ENCODE peak calls at places on chromosomes 6 and 20, in nine cellular contexts. F, E, Y, S, K, H, T, C and A are unnamed samples. For H3K4me1, the result is how much of the 10 kb centered on the place peaks cover.

GRCh38 chr6:97160280-97160679 is 122.7 kb downstream of the MMS22L start:
- DNase-seq in S (no peak), H (no peak), K (no peak), C (no peak), Y (no peak), F (no peak), T (no peak), E (peak), A (no peak)

GRCh38 chr20:25196701-25197120 is 1.2 kb downstream of the ENTPD6 start:
- DNase-seq in Y (no peak), C (peak), S (peak), E (no peak), K (no peak), F (no peak), T (peak), H (no peak), A (no peak)

GRCh38 chr6:33688006-33688405 is 23.5 kb downstream of the UQCC2 start:
- DNase-seq in Y (no peak), F (no peak), T (no peak), H (no peak), C (no peak), S (no peak), E (no peak), K (no peak), A (no peak)

GRCh38 chr6:33344771-33345697 is 27.5 kb upstream of the ZBTB22 start:
- DNase-seq in C (peak), E (peak), F (peak), S (peak), K (peak), H (peak), Y (peak), T (peak), A (peak)

GRCh38 chr6:141169419-141169818 is 963.3 kb upstream of the GJE1 start:
- DNase-seq in C (no peak), S (no peak), F (no peak), K (no peak), Y (no peak), E (peak), T (peak), H (no peak), A (peak)

GRCh38 chr20:49230575-49231211 is 11.5 kb downstream of the DDX27 start:
- DNase-seq in C (no peak), S (no peak), F (no peak), E (no peak), T (no peak), H (no peak), K (no peak), Y (no peak), A (peak)

GRCh38 chr20:45318948-45319347 is 10.8 kb upstream of the MATN4 start:
- DNase-seq in Y (no peak), K (no peak), F (no peak), S (no peak), H (no peak), E (no peak), T (no peak), C (no peak), A (no peak)

GRCh38 chr6:155040154-155040553 is 45.0 kb downstream of the TIAM2 start:
- DNase-seq in K (no peak), F (no peak), H (no peak), T (no peak), C (no peak), Y (no peak), S (no peak), E (no peak), A (no peak)

GRCh38 chr6:31663961-31664789 is 622 bp downstream of the GPANK1 start:
- DNase-seq in T (no peak), S (no peak), E (peak), K (peak), F (peak), H (peak), Y (peak), C (no peak), A (peak)

GRCh38 chr6:113495521-113495920 is 361.6 kb upstream of the MARCKS start:
- DNase-seq in T (no peak), F (no peak), H (no peak), S (no peak), E (peak), K (no peak), Y (no peak), C (no peak), A (peak)

GRCh38 chr6:85436408-85436807 is 13.5 kb upstream of the NT5E start:
- DNase-seq in S (no peak), E (peak), Y (no peak), H (no peak), F (no peak), C (no peak), K (no peak), T (no peak), A (no peak)

GRCh38 chr20:41138527-41139226 is 1.3 kb downstream of the PLCG1 start:
- DNase-seq in S (peak), C (no peak), Y (no peak), K (no peak), F (no peak), T (peak), H (peak), E (no peak), A (peak)

DNA sequence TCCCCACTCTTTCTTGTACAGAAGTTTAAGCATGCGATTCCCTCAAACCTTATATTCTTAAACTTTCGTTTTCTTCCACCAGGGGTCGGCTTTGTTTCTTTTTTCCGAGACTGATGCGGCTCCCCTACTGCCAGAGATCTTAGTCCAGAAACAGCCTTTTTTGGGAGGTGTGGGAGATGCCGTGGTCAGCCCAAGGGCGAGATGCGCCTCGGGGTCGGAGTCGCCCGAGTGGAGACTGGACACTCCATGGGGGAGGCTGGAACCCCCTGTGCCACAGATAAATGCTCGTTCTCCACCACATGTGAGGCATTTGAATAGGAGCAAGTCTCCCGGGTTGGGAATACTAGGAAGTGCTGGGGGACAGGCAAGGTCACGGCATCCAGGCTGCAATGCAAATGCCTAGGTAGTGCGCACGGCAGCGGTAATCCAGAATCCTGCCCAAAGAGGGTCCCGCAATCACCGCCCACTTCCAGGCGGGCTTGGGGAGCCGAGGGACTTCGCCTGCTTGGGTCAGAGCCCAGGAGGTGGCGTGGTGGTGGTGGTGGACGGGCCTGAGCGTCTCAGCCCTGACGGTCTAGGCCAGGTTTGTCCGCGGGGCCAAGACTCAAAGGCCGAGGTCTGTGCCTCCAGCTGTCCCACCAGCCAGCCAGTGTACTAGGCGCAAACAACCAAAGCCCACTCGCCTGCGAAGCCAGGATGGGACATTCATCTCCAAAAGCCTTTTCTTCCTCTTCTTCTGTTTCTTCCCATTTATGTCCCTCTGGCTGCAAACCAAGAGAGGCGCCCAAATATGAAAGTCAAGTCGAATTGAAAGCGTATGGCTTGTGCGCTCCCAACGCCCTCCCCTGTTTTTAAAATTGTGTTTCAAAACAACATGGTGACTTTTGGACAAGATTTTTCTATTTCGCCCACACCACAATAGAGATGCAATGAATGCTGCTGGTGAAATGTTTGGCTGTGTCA is 39.3 kb upstream of the OSTM1 start:
- DNase-seq in H (no peak), K (no peak), S (peak), T (peak), E (peak), Y (peak), C (peak), F (peak), A (peak)
- H3K4me3 ChIP-seq in H (no peak), K (peak), S (no peak), T (peak), E (peak), Y (peak), C (peak), F (no peak), A (no peak)

DNA sequence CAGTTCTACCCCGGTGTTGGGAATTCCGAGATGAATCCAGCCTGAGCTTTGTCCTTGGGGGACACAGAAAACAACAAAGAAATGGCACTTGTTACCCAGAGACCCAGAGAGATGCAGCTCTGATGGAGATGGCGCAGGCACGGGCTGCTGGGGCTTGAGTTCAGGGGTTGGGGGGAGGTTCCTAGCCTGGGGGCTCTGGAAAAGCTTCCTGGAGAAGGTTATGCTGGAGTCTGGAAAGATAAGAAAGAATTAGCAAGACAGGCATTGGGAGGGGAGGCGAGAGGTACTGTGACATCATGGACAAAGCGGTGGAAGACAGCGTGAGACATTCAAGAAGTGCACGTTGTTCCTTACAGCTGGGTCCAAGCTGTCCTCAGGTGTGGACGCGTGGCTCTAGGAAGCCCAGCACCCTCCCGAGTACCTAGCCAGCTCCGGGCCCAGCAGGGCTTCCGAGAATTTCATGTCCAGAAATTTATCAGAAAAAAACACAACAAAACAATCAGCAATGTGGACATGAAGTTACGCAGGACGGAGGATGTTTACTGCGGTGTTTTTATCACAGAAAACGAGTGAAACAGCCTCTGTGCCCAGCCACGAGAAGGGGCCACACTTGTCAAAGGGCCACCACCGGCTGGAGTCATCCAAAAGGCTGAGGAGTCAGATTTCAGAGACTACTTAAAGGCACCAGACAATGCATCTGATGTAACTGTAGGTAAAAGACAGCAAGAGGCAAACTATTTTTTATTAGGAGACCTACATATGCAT is 39.5 kb downstream of the C20orf203 start:
- DNase-seq in F (no peak), S (no peak), C (no peak), T (no peak), K (no peak), H (no peak), E (no peak), Y (no peak), A (no peak)
- H3K4me1 ChIP-seq in F (under half), S (under half), C (under half), T (under half), K (under half), H (under half), E (under half), Y (under half), A (under half)

GRCh38 chr20:60465439-60465838 is 507.2 kb downstream of the CDH26 start:
- DNase-seq in F (no peak), S (no peak), T (no peak), H (no peak), K (no peak), E (no peak), C (no peak), Y (no peak), A (no peak)
- H3K4me3 ChIP-seq in F (no peak), S (no peak), T (no peak), H (no peak), K (no peak), E (no peak), C (no peak), Y (no peak), A (no peak)

GRCh38 chr6:40963019-40963418 is 76.0 kb downstream of the UNC5CL start:
- DNase-seq in E (no peak), T (no peak), F (no peak), C (no peak), K (no peak), S (no peak), H (no peak), Y (no peak), A (no peak)

GRCh38 chr6:40959781-40960327 is 79.2 kb downstream of the UNC5CL start:
- DNase-seq in E (no peak), K (no peak), C (no peak), T (no peak), H (no peak), S (no peak), F (no peak), Y (no peak), A (no peak)

GRCh38 chr6:40961831-40962230 is 77.2 kb downstream of the UNC5CL start:
- DNase-seq in E (no peak), S (no peak), H (no peak), C (no peak), F (no peak), Y (no peak), K (no peak), T (no peak), A (no peak)

GRCh38 chr6:40962241-40962640 is 76.8 kb downstream of the UNC5CL start:
- DNase-seq in Y (no peak), T (no peak), K (no peak), F (no peak), C (peak), E (peak), H (no peak), S (no peak), A (peak)

DNA sequence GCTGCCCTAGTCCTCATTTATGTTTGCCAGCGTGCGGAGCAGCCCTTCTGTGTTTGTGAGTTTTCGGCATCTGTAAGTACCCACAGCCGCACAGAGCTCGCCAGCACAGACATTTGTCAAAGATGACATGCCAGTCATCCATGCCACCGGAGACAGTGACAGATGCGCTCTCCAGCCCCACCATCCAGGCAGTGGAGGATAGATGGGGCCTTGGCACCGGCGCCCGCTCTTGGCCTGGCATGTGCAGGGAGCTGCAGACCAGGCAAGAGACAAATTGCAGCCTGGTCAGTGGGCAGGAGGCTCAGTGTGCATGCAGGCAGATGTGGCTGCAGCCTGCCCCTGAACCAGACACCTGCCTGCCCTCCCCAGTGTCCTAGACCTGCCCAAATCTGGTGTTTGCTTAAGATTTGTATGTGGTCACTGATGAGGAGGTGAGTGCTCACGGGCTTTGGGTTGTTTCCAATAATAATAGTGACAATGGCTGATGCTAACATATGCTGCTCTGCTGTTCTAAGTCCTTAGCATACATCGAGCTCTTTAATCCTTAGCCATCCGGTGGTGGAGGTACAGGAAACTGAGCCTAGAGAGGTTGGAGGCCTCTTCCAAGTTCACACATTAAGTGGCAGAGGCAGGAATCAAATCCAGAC is 78.1 kb downstream of the UNC5CL start:
- DNase-seq in S (no peak), F (no peak), C (no peak), T (no peak), Y (no peak), E (peak), K (no peak), H (no peak), A (peak)
- H3K4me1 ChIP-seq in S (under half), F (under half), C (half or more), T (under half), Y (under half), E (under half), K (under half), H (under half), A (under half)

GRCh38 chr6:106520711-106521367 is 108.5 kb downstream of the RTN4IP1 start:
- DNase-seq in Y (no peak), K (no peak), F (no peak), E (no peak), S (peak), H (no peak), T (no peak), C (no peak), A (no peak)

GRCh38 chr6:106516629-106517028 is 112.7 kb downstream of the RTN4IP1 start:
- DNase-seq in Y (no peak), S (no peak), F (no peak), T (no peak), E (no peak), H (no peak), K (no peak), C (no peak), A (no peak)

GRCh38 chr6:106517699-106518098 is 111.6 kb downstream of the RTN4IP1 start:
- DNase-seq in K (no peak), S (no peak), F (no peak), T (no peak), E (no peak), H (no peak), C (no peak), Y (no peak), A (no peak)

GRCh38 chr6:106519460-106520394 is 109.6 kb downstream of the RTN4IP1 start:
- DNase-seq in S (peak), H (no peak), T (no peak), Y (no peak), K (peak), C (peak), E (peak), F (peak), A (peak)

DNA sequence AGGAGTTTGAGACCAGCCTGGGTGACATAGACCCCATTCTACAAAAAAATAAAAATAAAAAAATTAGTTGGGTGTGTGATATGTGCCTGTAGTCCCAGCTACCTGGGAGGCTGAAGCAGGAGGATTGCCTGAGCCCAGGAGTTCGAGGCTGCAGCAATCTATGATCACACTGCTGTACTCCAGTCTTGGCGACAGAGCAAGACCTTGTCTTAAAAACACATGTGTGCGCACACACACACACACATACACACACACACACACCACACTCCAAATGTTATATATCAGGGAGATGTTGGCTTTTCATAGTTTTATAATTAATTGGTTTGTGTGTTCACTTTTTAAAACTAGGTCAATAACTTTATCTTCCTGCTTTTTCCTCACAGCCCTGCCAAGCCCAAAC is 110.5 kb downstream of the RTN4IP1 start:
- DNase-seq in S (no peak), Y (no peak), T (no peak), F (no peak), K (no peak), E (no peak), H (no peak), C (no peak), A (no peak)
- H3K4me3 ChIP-seq in S (peak), Y (no peak), T (no peak), F (no peak), K (no peak), E (no peak), H (no peak), C (no peak), A (no peak)

GRCh38 chr6:111808493-111808892 is 64.8 kb downstream of the FYN start:
- DNase-seq in F (no peak), E (no peak), C (no peak), S (no peak), T (no peak), H (no peak), Y (no peak), K (no peak), A (no peak)
- H3K4me1 ChIP-seq in F (under half), E (under half), C (under half), S (half or more), T (under half), H (under half), Y (under half), K (under half), A (under half)